ENCODE peak calls at places on chromosomes 5 and 9, in ten cellular contexts. One of them, this sample, is unnamed. For H3K4me1, the result is how much of the 10 kb centered on the place peaks cover.

GRCh38 chr5:132987531-132988408 is 24.3 kb upstream of the AFF4 start:
- DNase-seq in spleen: peak
- DNase-seq in OCI-LY7: no peak
- DNase-seq in upper lobe of right lung: no peak
- DNase-seq in Peyer's patch: no peak
- DNase-seq in transverse colon: no peak
- DNase-seq in astrocyte: no peak
- DNase-seq in GM23338: peak
- DNase-seq in right lobe of liver: no peak
- DNase-seq in lung: no peak
- DNase-seq in this sample: no peak

GRCh38 chr5:139764250-139764791 is 31.3 kb upstream of the PSD2 start:
- DNase-seq in GM23338: peak
- DNase-seq in spleen: peak
- DNase-seq in lung: no peak
- DNase-seq in OCI-LY7: peak
- DNase-seq in Peyer's patch: peak
- DNase-seq in right lobe of liver: no peak
- DNase-seq in upper lobe of right lung: no peak
- DNase-seq in transverse colon: no peak
- DNase-seq in astrocyte: no peak
- DNase-seq in this sample: peak

GRCh38 chr9:109297899-109298298 is 23.0 kb downstream of the EPB41L4B start:
- DNase-seq in lung: no peak
- DNase-seq in astrocyte: peak
- DNase-seq in GM23338: no peak
- DNase-seq in spleen: no peak
- DNase-seq in upper lobe of right lung: no peak
- DNase-seq in OCI-LY7: no peak
- DNase-seq in transverse colon: no peak
- DNase-seq in Peyer's patch: no peak
- DNase-seq in right lobe of liver: no peak
- DNase-seq in this sample: no peak

GRCh38 chr5:92676839-92677197 is 904.2 kb downstream of the NR2F1-AS1 start:
- DNase-seq in right lobe of liver: no peak
- DNase-seq in transverse colon: no peak
- DNase-seq in OCI-LY7: no peak
- DNase-seq in astrocyte: no peak
- DNase-seq in upper lobe of right lung: no peak
- DNase-seq in spleen: no peak
- DNase-seq in Peyer's patch: no peak
- DNase-seq in lung: no peak
- DNase-seq in GM23338: no peak
- DNase-seq in this sample: no peak

GRCh38 chr5:180001136-180001535 is 70.4 kb downstream of the RNF130 start:
- DNase-seq in transverse colon: no peak
- DNase-seq in astrocyte: no peak
- DNase-seq in lung: no peak
- DNase-seq in Peyer's patch: no peak
- DNase-seq in GM23338: no peak
- DNase-seq in spleen: no peak
- DNase-seq in OCI-LY7: no peak
- DNase-seq in upper lobe of right lung: no peak
- DNase-seq in right lobe of liver: no peak
- DNase-seq in this sample: no peak

GRCh38 chr9:101369286-101369685 is 15.5 kb downstream of the BAAT start:
- DNase-seq in right lobe of liver: no peak
- DNase-seq in Peyer's patch: no peak
- DNase-seq in OCI-LY7: no peak
- DNase-seq in upper lobe of right lung: no peak
- DNase-seq in spleen: no peak
- DNase-seq in transverse colon: no peak
- DNase-seq in GM23338: no peak
- DNase-seq in lung: no peak
- DNase-seq in astrocyte: peak
- DNase-seq in this sample: no peak

GRCh38 chr9:131657890-131658752 is 81.8 kb downstream of the RAPGEF1 start:
- DNase-seq in OCI-LY7: peak
- DNase-seq in right lobe of liver: no peak
- DNase-seq in lung: no peak
- DNase-seq in astrocyte: peak
- DNase-seq in spleen: no peak
- DNase-seq in upper lobe of right lung: no peak
- DNase-seq in Peyer's patch: no peak
- DNase-seq in GM23338: no peak
- DNase-seq in transverse colon: no peak
- DNase-seq in this sample: no peak

GRCh38 chr5:172453206-172453985 is 929 bp downstream of the SH3PXD2B start:
- DNase-seq in GM23338: peak
- DNase-seq in astrocyte: peak
- DNase-seq in transverse colon: peak
- DNase-seq in spleen: no peak
- DNase-seq in OCI-LY7: no peak
- DNase-seq in upper lobe of right lung: peak
- DNase-seq in Peyer's patch: no peak
- DNase-seq in right lobe of liver: no peak
- DNase-seq in lung: no peak
- DNase-seq in this sample: no peak

GRCh38 chr9:6488395-6488794 is 75.4 kb downstream of the UHRF2 start:
- DNase-seq in astrocyte: no peak
- DNase-seq in right lobe of liver: no peak
- DNase-seq in OCI-LY7: peak
- DNase-seq in upper lobe of right lung: no peak
- DNase-seq in lung: no peak
- DNase-seq in GM23338: peak
- DNase-seq in spleen: no peak
- DNase-seq in Peyer's patch: no peak
- DNase-seq in transverse colon: no peak
- DNase-seq in this sample: no peak

GRCh38 chr5:163565931-163566608 is 60.7 kb downstream of the MAT2B start:
- DNase-seq in Peyer's patch: peak
- DNase-seq in GM23338: peak
- DNase-seq in transverse colon: peak
- DNase-seq in OCI-LY7: no peak
- DNase-seq in astrocyte: no peak
- DNase-seq in spleen: peak
- DNase-seq in lung: no peak
- DNase-seq in upper lobe of right lung: peak
- DNase-seq in right lobe of liver: no peak
- DNase-seq in this sample: no peak
- TF ChIP-seq CTCF in Peyer's patch: no peak
- TF ChIP-seq CTCF in GM23338: peak
- TF ChIP-seq CTCF in transverse colon: no peak
- TF ChIP-seq CTCF in OCI-LY7: no peak
- TF ChIP-seq CTCF in astrocyte: no peak
- TF ChIP-seq CTCF in spleen: no peak
- TF ChIP-seq CTCF in lung: no peak
- TF ChIP-seq CTCF in upper lobe of right lung: no peak
- TF ChIP-seq CTCF in right lobe of liver: no peak
- TF ChIP-seq CTCF in this sample: no peak

GRCh38 chr5:91177085-91177484 is 206.0 kb downstream of the ARRDC3 start:
- DNase-seq in Peyer's patch: no peak
- DNase-seq in right lobe of liver: no peak
- DNase-seq in spleen: no peak
- DNase-seq in OCI-LY7: no peak
- DNase-seq in astrocyte: no peak
- DNase-seq in GM23338: no peak
- DNase-seq in upper lobe of right lung: no peak
- DNase-seq in transverse colon: no peak
- DNase-seq in lung: no peak
- DNase-seq in this sample: no peak
- H3K27ac ChIP-seq in Peyer's patch: no peak
- H3K27ac ChIP-seq in right lobe of liver: no peak
- H3K27ac ChIP-seq in spleen: no peak
- H3K27ac ChIP-seq in OCI-LY7: no peak
- H3K27ac ChIP-seq in astrocyte: no peak
- H3K27ac ChIP-seq in GM23338: no peak
- H3K27ac ChIP-seq in upper lobe of right lung: no peak
- H3K27ac ChIP-seq in transverse colon: no peak
- H3K27ac ChIP-seq in lung: no peak
- H3K27ac ChIP-seq in this sample: no peak

DNA sequence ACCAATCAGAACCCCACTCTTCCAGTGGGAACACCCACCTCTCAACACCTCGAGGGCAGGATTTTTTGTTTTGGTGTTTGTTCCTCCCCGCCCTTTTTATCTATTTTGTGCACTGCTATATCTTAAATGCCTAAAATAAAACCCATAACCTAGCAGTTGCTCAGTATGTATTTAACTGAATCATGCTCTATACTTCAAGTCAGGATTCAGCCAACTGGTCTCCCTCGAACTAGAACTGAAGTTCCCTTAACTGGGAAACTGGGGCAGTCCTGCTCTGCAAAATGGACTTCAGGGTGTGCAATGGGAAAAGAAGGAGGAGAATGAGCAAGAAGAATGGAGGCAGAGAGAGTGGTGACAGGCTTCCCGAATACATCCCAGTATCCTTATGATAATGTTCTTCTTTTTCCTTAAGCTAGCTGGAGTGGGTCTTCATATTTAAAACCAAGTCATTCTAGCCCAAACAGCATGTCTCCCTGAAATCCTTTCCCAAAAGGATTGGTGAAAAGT is 20.9 kb upstream of the CPEB4 start:
- DNase-seq in GM23338: no peak
- DNase-seq in transverse colon: no peak
- DNase-seq in OCI-LY7: no peak
- DNase-seq in Peyer's patch: no peak
- DNase-seq in right lobe of liver: no peak
- DNase-seq in upper lobe of right lung: no peak
- DNase-seq in astrocyte: no peak
- DNase-seq in spleen: no peak
- DNase-seq in lung: no peak
- DNase-seq in this sample: no peak
- H3K4me1 ChIP-seq in GM23338: under half
- H3K4me1 ChIP-seq in transverse colon: under half
- H3K4me1 ChIP-seq in OCI-LY7: under half
- H3K4me1 ChIP-seq in Peyer's patch: under half
- H3K4me1 ChIP-seq in right lobe of liver: under half
- H3K4me1 ChIP-seq in upper lobe of right lung: under half
- H3K4me1 ChIP-seq in astrocyte: under half
- H3K4me1 ChIP-seq in spleen: half or more
- H3K4me1 ChIP-seq in lung: under half
- H3K4me1 ChIP-seq in this sample: under half

DNA sequence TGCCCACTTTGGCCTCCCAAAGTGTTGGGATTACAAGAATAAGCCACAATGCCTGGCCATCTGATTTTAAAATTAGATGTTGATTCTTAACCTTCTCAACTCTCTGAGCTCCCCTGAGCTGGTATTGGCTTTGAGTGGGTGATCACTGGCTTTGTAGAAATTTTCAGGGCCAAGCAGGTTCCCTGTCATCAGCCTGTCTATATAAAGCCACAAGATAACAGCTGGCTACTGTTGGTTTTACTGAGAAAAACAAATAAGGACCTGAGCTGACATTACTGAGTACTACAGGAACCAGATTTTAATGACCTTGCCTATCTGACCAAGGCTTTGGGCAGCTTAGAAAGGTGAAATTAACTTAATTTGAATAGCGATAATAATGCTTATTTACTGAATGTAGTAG is 153.6 kb downstream of the MSX2 start:
- DNase-seq in transverse colon: no peak
- DNase-seq in spleen: no peak
- DNase-seq in astrocyte: no peak
- DNase-seq in right lobe of liver: no peak
- DNase-seq in OCI-LY7: no peak
- DNase-seq in GM23338: no peak
- DNase-seq in upper lobe of right lung: no peak
- DNase-seq in Peyer's patch: no peak
- DNase-seq in lung: no peak
- DNase-seq in this sample: no peak
- TF ChIP-seq CTCF in transverse colon: no peak
- TF ChIP-seq CTCF in spleen: no peak
- TF ChIP-seq CTCF in astrocyte: no peak
- TF ChIP-seq CTCF in right lobe of liver: no peak
- TF ChIP-seq CTCF in OCI-LY7: no peak
- TF ChIP-seq CTCF in GM23338: no peak
- TF ChIP-seq CTCF in upper lobe of right lung: no peak
- TF ChIP-seq CTCF in Peyer's patch: no peak
- TF ChIP-seq CTCF in lung: no peak
- TF ChIP-seq CTCF in this sample: no peak

DNA sequence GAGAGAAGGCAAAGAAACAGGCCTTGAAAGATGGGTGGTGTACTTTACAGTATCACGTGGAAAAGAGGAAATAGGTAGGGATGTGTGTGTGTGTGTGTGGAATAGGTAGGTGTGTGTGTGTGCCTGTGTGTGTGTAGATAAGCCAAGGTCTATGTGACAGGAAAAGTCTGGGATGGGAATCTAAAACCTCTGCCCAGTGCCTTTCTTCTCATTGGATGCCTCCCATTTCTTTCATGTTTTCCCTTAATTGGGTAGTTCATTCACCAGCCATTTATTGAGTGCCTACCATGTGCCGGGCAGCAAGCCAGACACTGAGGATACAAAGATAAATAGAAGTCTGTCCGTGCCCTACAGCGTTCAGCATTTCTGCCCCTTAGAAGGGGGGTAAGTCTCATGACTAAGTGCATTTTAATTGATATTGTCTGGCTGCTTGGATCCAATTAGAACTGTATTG is 1.0 kb downstream of the URM1 start:
- DNase-seq in Peyer's patch: no peak
- DNase-seq in transverse colon: no peak
- DNase-seq in lung: no peak
- DNase-seq in upper lobe of right lung: no peak
- DNase-seq in astrocyte: no peak
- DNase-seq in GM23338: no peak
- DNase-seq in OCI-LY7: peak
- DNase-seq in right lobe of liver: no peak
- DNase-seq in spleen: no peak
- DNase-seq in this sample: no peak
- H3K27ac ChIP-seq in Peyer's patch: no peak
- H3K27ac ChIP-seq in transverse colon: peak
- H3K27ac ChIP-seq in lung: peak
- H3K27ac ChIP-seq in upper lobe of right lung: peak
- H3K27ac ChIP-seq in astrocyte: peak
- H3K27ac ChIP-seq in GM23338: no peak
- H3K27ac ChIP-seq in OCI-LY7: peak
- H3K27ac ChIP-seq in right lobe of liver: no peak
- H3K27ac ChIP-seq in spleen: peak
- H3K27ac ChIP-seq in this sample: no peak

GRCh38 chr9:121750715-121751623 is 99.5 kb downstream of the DAB2IP start:
- DNase-seq in Peyer's patch: no peak
- DNase-seq in transverse colon: no peak
- DNase-seq in lung: no peak
- DNase-seq in spleen: no peak
- DNase-seq in right lobe of liver: no peak
- DNase-seq in upper lobe of right lung: no peak
- DNase-seq in astrocyte: no peak
- DNase-seq in GM23338: no peak
- DNase-seq in OCI-LY7: no peak
- DNase-seq in this sample: no peak
- H3K4me1 ChIP-seq in Peyer's patch: half or more
- H3K4me1 ChIP-seq in transverse colon: under half
- H3K4me1 ChIP-seq in lung: under half
- H3K4me1 ChIP-seq in spleen: half or more
- H3K4me1 ChIP-seq in right lobe of liver: under half
- H3K4me1 ChIP-seq in upper lobe of right lung: under half
- H3K4me1 ChIP-seq in astrocyte: under half
- H3K4me1 ChIP-seq in GM23338: under half
- H3K4me1 ChIP-seq in OCI-LY7: under half
- H3K4me1 ChIP-seq in this sample: under half

GRCh38 chr5:18354828-18355227 is 720.6 kb downstream of the TAF11L14 start:
- DNase-seq in spleen: no peak
- DNase-seq in GM23338: peak
- DNase-seq in upper lobe of right lung: no peak
- DNase-seq in OCI-LY7: no peak
- DNase-seq in Peyer's patch: no peak
- DNase-seq in astrocyte: no peak
- DNase-seq in right lobe of liver: no peak
- DNase-seq in transverse colon: no peak
- DNase-seq in lung: no peak
- DNase-seq in this sample: no peak
- TF ChIP-seq CTCF in spleen: no peak
- TF ChIP-seq CTCF in GM23338: no peak
- TF ChIP-seq CTCF in upper lobe of right lung: no peak
- TF ChIP-seq CTCF in OCI-LY7: no peak
- TF ChIP-seq CTCF in Peyer's patch: no peak
- TF ChIP-seq CTCF in astrocyte: no peak
- TF ChIP-seq CTCF in right lobe of liver: no peak
- TF ChIP-seq CTCF in transverse colon: no peak
- TF ChIP-seq CTCF in lung: no peak
- TF ChIP-seq CTCF in this sample: no peak

This sample was measured in CD8-positive, alpha-beta T cell.